ENCODE peak calls at places on chromosomes 11 and 22, in six cellular contexts. L, A, T, B, G and X are unnamed samples.
A peak's percentile ranks its signal among the peaks of the same experiment; 100 is the strongest.

GRCh38 chr22:37267661-37268413 is 14.5 kb upstream of the CYTH4 start:
- DNase-seq in L (no peak), A (no peak), T (no peak), B (no peak), G (no peak), X (no peak)

GRCh38 chr11:90542092-90542491 is 319.2 kb upstream of the CHORDC1 start:
- DNase-seq in L (no peak), A (no peak), T (no peak), B (no peak), G (no peak), X (no peak)

GRCh38 chr11:28566643-28567042 is 458.5 kb downstream of the METTL15 start:
- DNase-seq in L (peak; percentile 50), A (no peak), T (no peak), B (no peak), G (peak; percentile 4), X (no peak)

GRCh38 chr11:62883677-62884076 is 3.0 kb downstream of the SLC3A2 start:
- DNase-seq in L (no peak), A (no peak), T (no peak), B (no peak), G (no peak), X (no peak)

GRCh38 chr11:17991799-17992433 is 20.9 kb downstream of the SERGEF start:
- DNase-seq in L (no peak), A (peak; percentile 35), T (no peak), B (peak; percentile 41), G (peak; percentile 64), X (peak; percentile 27)

GRCh38 chr11:16902182-16902581 is 112.0 kb downstream of the PLEKHA7 start:
- DNase-seq in L (no peak), A (no peak), T (peak; percentile 88), B (no peak), G (no peak), X (no peak)

GRCh38 chr11:68039526-68040086 is 781 bp downstream of the TCIRG1 start:
- DNase-seq in L (peak; percentile 53), A (no peak), T (no peak), B (peak; percentile 63), G (peak; percentile 52), X (no peak)

GRCh38 chr11:67463186-67463585 is 5.9 kb downstream of the TMEM134 start:
- DNase-seq in L (no peak), A (no peak), T (no peak), B (no peak), G (peak; percentile 56), X (no peak)

GRCh38 chr11:64119748-64120147 is 46.2 kb downstream of the MACROD1 start:
- DNase-seq in L (no peak), A (no peak), T (no peak), B (no peak), G (no peak), X (no peak)

GRCh38 chr22:26848244-26848920 is 191.0 kb downstream of the MIAT start:
- DNase-seq in L (peak; percentile 26), A (no peak), T (no peak), B (no peak), G (no peak), X (no peak)

GRCh38 chr22:17257578-17257977 is 38.3 kb upstream of the ADA2 start:
- DNase-seq in L (no peak), A (no peak), T (no peak), B (no peak), G (no peak), X (no peak)

GRCh38 chr11:125313271-125314222 is 149.0 kb downstream of the PKNOX2 start:
- DNase-seq in L (no peak), A (no peak), T (no peak), B (no peak), G (no peak), X (no peak)

GRCh38 chr11:1534682-1535081 is 37.4 kb downstream of the DUSP8 start:
- DNase-seq in L (no peak), A (no peak), T (no peak), B (no peak), G (no peak), X (no peak)

GRCh38 chr11:82980292-82980691 is 78.8 kb downstream of the DDIAS start:
- DNase-seq in L (no peak), A (no peak), T (no peak), B (no peak), G (no peak), X (no peak)

GRCh38 chr22:46584081-46584903 is 35.9 kb upstream of the GRAMD4 start:
- DNase-seq in L (peak; percentile 61), A (no peak), T (no peak), B (no peak), G (no peak), X (no peak)

GRCh38 chr11:85040166-85040565 is 587.0 kb downstream of the DLG2 start:
- DNase-seq in L (no peak), A (no peak), T (no peak), B (no peak), G (no peak), X (no peak)

GRCh38 chr11:70155386-70155785 is 47.7 kb upstream of the FADD start:
- DNase-seq in L (no peak), A (no peak), T (no peak), B (no peak), G (no peak), X (no peak)

GRCh38 chr11:126533560-126533959 is 178.1 kb downstream of the ST3GAL4 start:
- DNase-seq in L (no peak), A (no peak), T (no peak), B (no peak), G (no peak), X (no peak)

GRCh38 chr11:34749666-34750659 is 129.1 kb downstream of the EHF start:
- DNase-seq in L (no peak), A (no peak), T (no peak), B (no peak), G (no peak), X (no peak)

DNA sequence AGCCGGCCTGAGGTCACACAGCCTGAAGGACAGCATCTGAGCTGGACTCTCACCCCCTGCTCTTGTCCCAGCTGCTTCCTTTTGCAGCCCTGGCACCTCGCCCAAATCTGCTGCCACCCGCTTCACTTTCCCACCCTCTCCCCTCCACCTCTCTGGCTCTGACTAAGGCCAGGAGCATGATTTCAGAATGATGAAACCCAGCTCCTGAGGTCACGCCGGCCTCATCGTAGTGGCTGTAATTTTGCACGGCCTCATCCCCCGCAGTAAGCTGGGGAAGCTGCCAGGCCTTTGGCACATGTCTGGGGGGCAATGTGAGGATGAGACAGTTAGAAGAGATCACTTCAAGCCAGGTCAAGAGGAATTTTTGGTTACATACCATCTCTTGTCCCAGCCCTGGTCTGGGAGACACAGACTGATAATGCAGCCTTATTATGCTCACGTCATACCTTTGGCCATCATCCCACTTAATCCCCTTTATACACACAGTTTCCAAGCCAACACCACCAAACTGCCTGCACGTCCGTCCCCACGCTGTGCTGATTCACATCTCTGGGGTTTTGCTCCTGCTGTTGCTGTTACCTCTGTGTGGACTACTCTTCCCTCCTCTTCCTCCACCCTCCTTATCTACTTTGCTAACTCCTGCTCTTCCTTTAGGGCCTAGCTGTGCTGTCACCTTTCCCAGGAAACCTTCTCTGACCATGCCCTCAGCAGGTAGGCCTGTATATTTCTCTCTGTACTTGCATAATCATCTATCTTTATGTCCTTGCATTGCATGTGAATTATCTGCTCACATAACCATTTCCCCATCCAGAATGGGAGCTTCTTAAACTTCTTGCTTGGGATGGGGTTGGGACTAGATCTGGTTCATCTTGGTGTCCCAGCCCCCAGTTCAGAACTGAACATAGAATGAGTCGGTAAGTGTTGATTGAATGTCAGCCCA is 58.0 kb downstream of the CHRDL2 start:
- DNase-seq in L (peak; percentile 40), A (no peak), T (no peak), B (no peak), G (peak; percentile 55), X (no peak)
- TF ChIP-seq POLR2A in L (no peak), A (no peak), T (no peak), B (no peak), G (no peak), X (no peak)

GRCh38 chr22:23237201-23237798 is 57.0 kb downstream of the BCR start:
- DNase-seq in L (no peak), A (no peak), T (no peak), B (no peak), G (peak; percentile 59), X (no peak)
- TF ChIP-seq POLR2AphosphoS5 in L (no peak), A (no peak), T (no peak), B (no peak), G (no peak), X (no peak)

GRCh38 chr11:7546324-7546791 is 32.6 kb downstream of the PPFIBP2 start:
- DNase-seq in L (no peak), A (no peak), T (no peak), B (no peak), G (no peak), X (no peak)

GRCh38 chr11:7549681-7550080 is 35.9 kb downstream of the PPFIBP2 start:
- DNase-seq in L (no peak), A (no peak), T (no peak), B (no peak), G (no peak), X (no peak)

GRCh38 chr11:7547687-7548086 is 33.9 kb downstream of the PPFIBP2 start:
- DNase-seq in L (no peak), A (no peak), T (no peak), B (no peak), G (no peak), X (no peak)

GRCh38 chr11:7547091-7547490 is 33.3 kb downstream of the PPFIBP2 start:
- DNase-seq in L (no peak), A (no peak), T (no peak), B (no peak), G (no peak), X (no peak)

DNA sequence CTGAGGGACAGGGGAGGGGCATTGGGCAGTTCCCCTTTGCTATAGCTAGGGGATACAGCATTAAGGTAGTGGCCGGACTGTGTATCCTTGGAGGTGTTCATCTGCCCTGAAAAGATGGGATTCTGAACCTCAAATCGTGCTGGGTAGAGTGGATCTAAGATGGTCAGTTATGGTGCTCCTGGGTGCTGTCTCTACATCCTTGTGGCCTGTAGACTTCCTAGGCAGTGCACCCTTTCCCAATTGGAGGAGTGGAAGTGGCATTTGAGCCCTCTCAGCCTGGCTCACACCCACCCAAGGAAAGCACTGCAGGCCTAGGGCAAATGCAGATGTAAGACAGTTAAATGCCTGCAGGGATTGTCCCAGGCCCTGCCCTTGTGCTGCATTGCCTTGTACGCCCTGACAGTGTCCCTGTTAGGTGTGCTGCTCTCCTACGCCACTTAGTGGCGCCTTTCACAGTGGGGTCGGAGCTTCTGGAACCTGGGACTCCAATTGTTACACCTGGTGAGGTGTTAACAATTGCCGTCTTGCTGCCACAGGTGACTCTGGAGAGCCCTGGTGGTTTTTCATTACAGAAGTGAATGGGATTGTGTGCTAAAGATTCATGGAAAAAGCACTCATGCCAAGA is 35.0 kb downstream of the PPFIBP2 start:
- DNase-seq in L (peak; percentile 73), A (no peak), T (no peak), B (peak; percentile 25), G (peak; percentile 34), X (no peak)
- TF ChIP-seq TAF1 in L (no peak), A (no peak), T (no peak), B (no peak), G (no peak), X (no peak)

GRCh38 chr11:45844822-45845573 is 2.3 kb upstream of the CRY2 start:
- DNase-seq in L (no peak), A (no peak), T (no peak), B (no peak), G (no peak), X (no peak)

GRCh38 chr11:45839204-45839603 is 8.1 kb upstream of the CRY2 start:
- DNase-seq in L (no peak), A (no peak), T (no peak), B (no peak), G (no peak), X (no peak)

GRCh38 chr11:45846974-45847907 is at the start of gene CRY2:
- DNase-seq in L (peak; percentile 100), A (peak; percentile 93), T (peak; percentile 90), B (peak; percentile 93), G (peak; percentile 99), X (peak; percentile 94)

GRCh38 chr11:45846174-45846675 is 1.1 kb upstream of the CRY2 start:
- DNase-seq in L (no peak), A (no peak), T (no peak), B (no peak), G (no peak), X (no peak)

GRCh38 chr11:45843158-45843924 is 3.9 kb upstream of the CRY2 start:
- DNase-seq in L (peak; percentile 91), A (peak; percentile 63), T (peak; percentile 35), B (peak; percentile 93), G (peak; percentile 88), X (peak; percentile 68)
- TF ChIP-seq POLR2A in L (no peak), A (no peak), T (no peak), B (peak; percentile 56), G (no peak), X (no peak)